ENCODE peak calls at places on chromosomes 6 and 20, in nine cellular contexts. F is neural crest cell; O is putamen; V is RWPE2; B is left cardiac atrium; R is activated CD8-positive, alpha-beta T cell treated with anti-CD3 and anti-CD28 coated beads, Interleukin-2, amount 10 ng/mL, durations not matched to agents 7 days and 5 days; G is lung; S is heart left ventricle; Z is ELR. C is an unnamed sample.

GRCh38 chr20:62413896-62414481 is 6.9 kb upstream of the CABLES2 start:
- DNase-seq in F (no peak), O (no peak), V (peak), B (no peak), R (no peak), G (no peak), S (no peak), Z (peak), C (peak)

GRCh38 chr20:31540406-31540805 is 26.2 kb downstream of the HM13 start:
- DNase-seq in F (no peak), O (no peak), V (no peak), B (no peak), R (no peak), G (no peak), S (no peak), Z (no peak), C (no peak)

GRCh38 chr6:5439749-5440148 is 178.4 kb downstream of the FARS2 start:
- DNase-seq in F (no peak), O (no peak), V (no peak), B (no peak), R (no peak), G (no peak), S (no peak), Z (no peak), C (no peak)

GRCh38 chr6:128327890-128328289 is 192.5 kb downstream of the PTPRK start:
- DNase-seq in F (no peak), O (no peak), V (no peak), B (no peak), R (peak), G (no peak), S (no peak), Z (peak), C (peak)

GRCh38 chr20:55882922-55883321 is 122.4 kb downstream of the CBLN4 start:
- DNase-seq in F (no peak), O (no peak), V (no peak), B (no peak), R (no peak), G (no peak), S (no peak), Z (no peak), C (peak)

GRCh38 chr6:165599121-165599520 is 63.9 kb downstream of the PDE10A start:
- DNase-seq in F (no peak), O (no peak), V (no peak), B (no peak), R (no peak), G (no peak), S (no peak), Z (no peak), C (no peak)

GRCh38 chr6:138953451-138953850 is 34.6 kb downstream of the REPS1 start:
- DNase-seq in F (no peak), O (no peak), V (no peak), B (no peak), R (no peak), G (no peak), S (no peak), Z (peak), C (no peak)

GRCh38 chr6:70289299-70289698 is 13.6 kb downstream of the COL9A1 start:
- DNase-seq in F (no peak), O (no peak), V (no peak), B (no peak), R (no peak), G (no peak), S (no peak), Z (peak), C (no peak)

GRCh38 chr6:131268303-131268702 is 133.0 kb downstream of the AKAP7 start:
- DNase-seq in F (no peak), O (no peak), V (no peak), B (no peak), R (no peak), G (no peak), S (no peak), Z (no peak), C (no peak)

GRCh38 chr6:83867527-83868161 is 8.2 kb downstream of the CYB5R4 start:
- DNase-seq in F (peak), O (peak), V (peak), B (peak), R (peak), G (peak), S (no peak), Z (peak), C (peak)